ENCODE peak calls at places on chromosomes 2 and 18, in ten cellular contexts. One of them, this sample, is unnamed.

GRCh38 chr2:26141145-26141769 is 31.6 kb upstream of the GAREM2 start:
- DNase-seq in endothelial cell: no peak
- DNase-seq in bronchial epithelial cell: no peak
- DNase-seq in AG04449: no peak
- DNase-seq in A549: no peak
- DNase-seq in K562: no peak
- DNase-seq in MCF 10A: no peak
- DNase-seq in GM13976: no peak
- DNase-seq in GM20000: no peak
- DNase-seq in spleen: no peak
- DNase-seq in this sample: no peak

GRCh38 chr2:43000242-43001054 is 208.1 kb upstream of the HAAO start:
- DNase-seq in endothelial cell: no peak
- DNase-seq in bronchial epithelial cell: peak; percentile 40
- DNase-seq in AG04449: no peak
- DNase-seq in A549: no peak
- DNase-seq in K562: no peak
- DNase-seq in MCF 10A: no peak
- DNase-seq in GM13976: peak; percentile 71
- DNase-seq in GM20000: peak; percentile 49
- DNase-seq in spleen: peak; percentile 53
- DNase-seq in this sample: no peak

GRCh38 chr2:18546586-18546985 is 13.9 kb downstream of the RDH14 start:
- DNase-seq in endothelial cell: no peak
- DNase-seq in bronchial epithelial cell: peak; percentile 18
- DNase-seq in AG04449: no peak
- DNase-seq in A549: no peak
- DNase-seq in K562: no peak
- DNase-seq in MCF 10A: no peak
- DNase-seq in GM13976: no peak
- DNase-seq in GM20000: no peak
- DNase-seq in spleen: no peak
- DNase-seq in this sample: no peak

GRCh38 chr2:219643788-219644398 is 16.5 kb downstream of the SLC4A3 start:
- DNase-seq in endothelial cell: peak; percentile 39
- DNase-seq in bronchial epithelial cell: no peak
- DNase-seq in AG04449: no peak
- DNase-seq in A549: peak; percentile 21
- DNase-seq in K562: no peak
- DNase-seq in MCF 10A: no peak
- DNase-seq in GM13976: no peak
- DNase-seq in GM20000: no peak
- DNase-seq in spleen: no peak
- DNase-seq in this sample: no peak

GRCh38 chr2:60337142-60337497 is 216.3 kb downstream of the BCL11A start:
- DNase-seq in endothelial cell: peak; percentile 23
- DNase-seq in bronchial epithelial cell: no peak
- DNase-seq in AG04449: no peak
- DNase-seq in A549: no peak
- DNase-seq in K562: peak; percentile 8
- DNase-seq in MCF 10A: no peak
- DNase-seq in GM13976: no peak
- DNase-seq in GM20000: peak; percentile 16
- DNase-seq in spleen: no peak
- DNase-seq in this sample: no peak

GRCh38 chr18:79791141-79791972 is 6.4 kb upstream of the KCNG2 start:
- DNase-seq in endothelial cell: no peak
- DNase-seq in bronchial epithelial cell: peak; percentile 91
- DNase-seq in AG04449: peak; percentile 87
- DNase-seq in A549: peak; percentile 40
- DNase-seq in K562: no peak
- DNase-seq in MCF 10A: peak; percentile 94
- DNase-seq in GM13976: no peak
- DNase-seq in GM20000: no peak
- DNase-seq in spleen: peak; percentile 81
- DNase-seq in this sample: peak; percentile 65

GRCh38 chr2:146893500-146894041 is 951.3 kb upstream of the ACVR2A start:
- DNase-seq in endothelial cell: no peak
- DNase-seq in bronchial epithelial cell: peak; percentile 63
- DNase-seq in AG04449: no peak
- DNase-seq in A549: no peak
- DNase-seq in K562: no peak
- DNase-seq in MCF 10A: no peak
- DNase-seq in GM13976: no peak
- DNase-seq in GM20000: no peak
- DNase-seq in spleen: no peak
- DNase-seq in this sample: no peak

GRCh38 chr2:200259577-200259957 is 46.9 kb upstream of the SPATS2L start:
- DNase-seq in endothelial cell: no peak
- DNase-seq in bronchial epithelial cell: peak; percentile 96
- DNase-seq in AG04449: no peak
- DNase-seq in A549: no peak
- DNase-seq in K562: no peak
- DNase-seq in MCF 10A: no peak
- DNase-seq in GM13976: no peak
- DNase-seq in GM20000: no peak
- DNase-seq in spleen: no peak
- DNase-seq in this sample: no peak

GRCh38 chr2:219352448-219353023 is 20.0 kb upstream of the RESP18 start:
- DNase-seq in endothelial cell: peak; percentile 84
- DNase-seq in bronchial epithelial cell: peak; percentile 51
- DNase-seq in AG04449: no peak
- DNase-seq in A549: peak; percentile 62
- DNase-seq in K562: peak; percentile 65
- DNase-seq in MCF 10A: peak; percentile 72
- DNase-seq in GM13976: peak; percentile 79
- DNase-seq in GM20000: peak; percentile 79
- DNase-seq in spleen: no peak
- DNase-seq in this sample: peak; percentile 57

GRCh38 chr2:28160986-28161425 is 231.7 kb upstream of the FOSL2 start:
- DNase-seq in endothelial cell: no peak
- DNase-seq in bronchial epithelial cell: peak; percentile 63
- DNase-seq in AG04449: peak; percentile 85
- DNase-seq in A549: peak; percentile 77
- DNase-seq in K562: no peak
- DNase-seq in MCF 10A: peak; percentile 82
- DNase-seq in GM13976: no peak
- DNase-seq in GM20000: no peak
- DNase-seq in spleen: no peak
- DNase-seq in this sample: no peak

GRCh38 chr2:168594778-168595177 is 138.7 kb downstream of the CERS6 start:
- DNase-seq in endothelial cell: no peak
- DNase-seq in bronchial epithelial cell: no peak
- DNase-seq in AG04449: no peak
- DNase-seq in A549: no peak
- DNase-seq in K562: no peak
- DNase-seq in MCF 10A: no peak
- DNase-seq in GM13976: peak; percentile 40
- DNase-seq in GM20000: peak; percentile 38
- DNase-seq in spleen: no peak
- DNase-seq in this sample: no peak

GRCh38 chr2:168592181-168592831 is 136.2 kb downstream of the CERS6 start:
- DNase-seq in endothelial cell: no peak
- DNase-seq in bronchial epithelial cell: no peak
- DNase-seq in AG04449: no peak
- DNase-seq in A549: no peak
- DNase-seq in K562: no peak
- DNase-seq in MCF 10A: no peak
- DNase-seq in GM13976: no peak
- DNase-seq in GM20000: no peak
- DNase-seq in spleen: no peak
- DNase-seq in this sample: no peak

GRCh38 chr2:168589236-168589635 is 133.2 kb downstream of the CERS6 start:
- DNase-seq in endothelial cell: no peak
- DNase-seq in bronchial epithelial cell: no peak
- DNase-seq in AG04449: no peak
- DNase-seq in A549: no peak
- DNase-seq in K562: no peak
- DNase-seq in MCF 10A: no peak
- DNase-seq in GM13976: no peak
- DNase-seq in GM20000: no peak
- DNase-seq in spleen: no peak
- DNase-seq in this sample: no peak

GRCh38 chr2:168596881-168597280 is 140.8 kb downstream of the CERS6 start:
- DNase-seq in endothelial cell: no peak
- DNase-seq in bronchial epithelial cell: peak; percentile 77
- DNase-seq in AG04449: no peak
- DNase-seq in A549: no peak
- DNase-seq in K562: no peak
- DNase-seq in MCF 10A: peak; percentile 61
- DNase-seq in GM13976: no peak
- DNase-seq in GM20000: no peak
- DNase-seq in spleen: no peak
- DNase-seq in this sample: no peak

DNA sequence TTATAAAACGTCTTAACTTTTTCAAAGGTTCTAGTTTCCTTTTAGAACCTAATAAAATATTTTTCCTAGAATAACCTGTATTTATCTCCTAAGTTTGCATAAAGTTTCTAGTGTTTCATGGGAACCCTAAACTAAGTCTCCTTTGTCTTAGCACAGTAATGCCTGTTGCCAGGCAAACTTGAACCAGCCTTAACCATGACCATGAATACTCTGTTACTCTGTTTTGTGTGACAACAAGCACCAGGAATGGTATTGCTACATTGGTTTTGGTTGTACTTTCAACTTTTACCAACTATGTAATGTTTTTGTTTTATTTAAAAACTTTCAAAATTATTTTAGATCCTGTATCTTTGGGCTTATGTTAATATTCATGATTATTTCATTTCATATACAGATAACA is 137.6 kb downstream of the CERS6 start:
- DNase-seq in endothelial cell: no peak
- DNase-seq in bronchial epithelial cell: no peak
- DNase-seq in AG04449: no peak
- DNase-seq in A549: no peak
- DNase-seq in K562: no peak
- DNase-seq in MCF 10A: no peak
- DNase-seq in GM13976: no peak
- DNase-seq in GM20000: no peak
- DNase-seq in spleen: no peak
- DNase-seq in this sample: no peak
- TF ChIP-seq CTCF in endothelial cell: no peak
- TF ChIP-seq CTCF in bronchial epithelial cell: no peak
- TF ChIP-seq CTCF in AG04449: no peak
- TF ChIP-seq CTCF in A549: no peak
- TF ChIP-seq CTCF in K562: no peak
- TF ChIP-seq CTCF in MCF 10A: no peak
- TF ChIP-seq CTCF in GM13976: no peak
- TF ChIP-seq CTCF in GM20000: no peak
- TF ChIP-seq CTCF in spleen: no peak
- TF ChIP-seq CTCF in this sample: no peak

GRCh38 chr2:11802782-11803191 is 56.4 kb downstream of the LPIN1 start:
- DNase-seq in endothelial cell: no peak
- DNase-seq in bronchial epithelial cell: peak; percentile 13
- DNase-seq in AG04449: no peak
- DNase-seq in A549: no peak
- DNase-seq in K562: no peak
- DNase-seq in MCF 10A: no peak
- DNase-seq in GM13976: no peak
- DNase-seq in GM20000: no peak
- DNase-seq in spleen: no peak
- DNase-seq in this sample: no peak
- TF ChIP-seq CTCF in endothelial cell: no peak
- TF ChIP-seq CTCF in bronchial epithelial cell: no peak
- TF ChIP-seq CTCF in AG04449: no peak
- TF ChIP-seq CTCF in A549: no peak
- TF ChIP-seq CTCF in K562: no peak
- TF ChIP-seq CTCF in MCF 10A: no peak
- TF ChIP-seq CTCF in GM13976: no peak
- TF ChIP-seq CTCF in GM20000: no peak
- TF ChIP-seq CTCF in spleen: no peak
- TF ChIP-seq CTCF in this sample: no peak

GRCh38 chr2:8800821-8801220 is 36.6 kb downstream of the KIDINS220 start:
- DNase-seq in endothelial cell: no peak
- DNase-seq in bronchial epithelial cell: no peak
- DNase-seq in AG04449: no peak
- DNase-seq in A549: no peak
- DNase-seq in K562: no peak
- DNase-seq in MCF 10A: no peak
- DNase-seq in GM13976: no peak
- DNase-seq in GM20000: no peak
- DNase-seq in spleen: no peak
- DNase-seq in this sample: no peak

GRCh38 chr2:8806885-8807701 is 30.3 kb downstream of the KIDINS220 start:
- DNase-seq in endothelial cell: no peak
- DNase-seq in bronchial epithelial cell: no peak
- DNase-seq in AG04449: no peak
- DNase-seq in A549: no peak
- DNase-seq in K562: peak; percentile 18
- DNase-seq in MCF 10A: no peak
- DNase-seq in GM13976: no peak
- DNase-seq in GM20000: no peak
- DNase-seq in spleen: no peak
- DNase-seq in this sample: no peak

GRCh38 chr2:8805278-8806045 is 32.0 kb downstream of the KIDINS220 start:
- DNase-seq in endothelial cell: no peak
- DNase-seq in bronchial epithelial cell: no peak
- DNase-seq in AG04449: no peak
- DNase-seq in A549: no peak
- DNase-seq in K562: peak; percentile 39
- DNase-seq in MCF 10A: no peak
- DNase-seq in GM13976: no peak
- DNase-seq in GM20000: no peak
- DNase-seq in spleen: no peak
- DNase-seq in this sample: no peak

GRCh38 chr2:8802741-8803140 is 34.7 kb downstream of the KIDINS220 start:
- DNase-seq in endothelial cell: no peak
- DNase-seq in bronchial epithelial cell: no peak
- DNase-seq in AG04449: no peak
- DNase-seq in A549: no peak
- DNase-seq in K562: no peak
- DNase-seq in MCF 10A: no peak
- DNase-seq in GM13976: no peak
- DNase-seq in GM20000: no peak
- DNase-seq in spleen: no peak
- DNase-seq in this sample: no peak

GRCh38 chr2:8803658-8804379 is 33.6 kb downstream of the KIDINS220 start:
- DNase-seq in endothelial cell: no peak
- DNase-seq in bronchial epithelial cell: peak; percentile 97
- DNase-seq in AG04449: peak; percentile 70
- DNase-seq in A549: peak; percentile 93
- DNase-seq in K562: peak; percentile 80
- DNase-seq in MCF 10A: peak; percentile 93
- DNase-seq in GM13976: peak; percentile 65
- DNase-seq in GM20000: peak; percentile 67
- DNase-seq in spleen: no peak
- DNase-seq in this sample: peak; percentile 57
- TF ChIP-seq CTCF in endothelial cell: no peak
- TF ChIP-seq CTCF in bronchial epithelial cell: peak; percentile 26
- TF ChIP-seq CTCF in AG04449: no peak
- TF ChIP-seq CTCF in A549: peak; percentile 22
- TF ChIP-seq CTCF in K562: peak; percentile 60
- TF ChIP-seq CTCF in MCF 10A: no peak
- TF ChIP-seq CTCF in GM13976: no peak
- TF ChIP-seq CTCF in GM20000: no peak
- TF ChIP-seq CTCF in spleen: no peak
- TF ChIP-seq CTCF in this sample: no peak

DNA sequence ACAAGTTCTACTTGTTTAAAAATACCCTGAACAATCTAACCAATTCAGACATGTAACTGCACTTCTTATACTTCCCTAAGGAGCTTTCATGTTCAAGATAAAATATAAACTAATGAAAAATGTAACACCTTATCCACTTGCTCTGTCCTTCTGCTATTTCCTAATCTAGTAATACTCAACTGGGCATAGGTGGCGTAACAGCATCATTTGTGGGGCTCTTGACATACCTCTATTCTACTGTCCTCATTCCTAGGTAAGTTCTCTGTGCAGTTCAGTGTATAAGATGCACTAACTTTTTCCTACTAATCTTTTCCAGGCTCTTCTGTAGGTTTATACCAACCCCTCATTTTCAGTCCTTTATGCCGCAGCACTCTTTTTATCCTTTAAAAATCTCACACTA is 36.7 kb downstream of the PRKD3 start:
- DNase-seq in endothelial cell: no peak
- DNase-seq in bronchial epithelial cell: peak; percentile 31
- DNase-seq in AG04449: no peak
- DNase-seq in A549: peak; percentile 40
- DNase-seq in K562: no peak
- DNase-seq in MCF 10A: peak; percentile 47
- DNase-seq in GM13976: peak; percentile 37
- DNase-seq in GM20000: peak; percentile 17
- DNase-seq in spleen: no peak
- DNase-seq in this sample: no peak
- TF ChIP-seq CTCF in endothelial cell: no peak
- TF ChIP-seq CTCF in bronchial epithelial cell: peak; percentile 12
- TF ChIP-seq CTCF in AG04449: no peak
- TF ChIP-seq CTCF in A549: peak; percentile 42
- TF ChIP-seq CTCF in K562: no peak
- TF ChIP-seq CTCF in MCF 10A: peak; percentile 24
- TF ChIP-seq CTCF in GM13976: no peak
- TF ChIP-seq CTCF in GM20000: no peak
- TF ChIP-seq CTCF in spleen: no peak
- TF ChIP-seq CTCF in this sample: no peak